ENCODE peak calls at places on chromosomes 1 and 21, in nine cellular contexts. One of them, this sample, is unnamed.

GRCh38 chr1:15196069-15196468 is 42.5 kb downstream of the TMEM51 start:
- DNase-seq in RWPE2: no peak
- DNase-seq in H1: no peak
- DNase-seq in heart left ventricle: no peak
- DNase-seq in adrenal gland: no peak
- DNase-seq in HCT116: no peak
- DNase-seq in psoas muscle: peak
- DNase-seq in transverse colon: no peak
- DNase-seq in IMR-90: no peak
- DNase-seq in this sample: no peak

GRCh38 chr1:203287109-203287893 is 18.0 kb upstream of the BTG2 start:
- DNase-seq in RWPE2: no peak
- DNase-seq in H1: no peak
- DNase-seq in heart left ventricle: peak
- DNase-seq in adrenal gland: peak
- DNase-seq in HCT116: no peak
- DNase-seq in psoas muscle: peak
- DNase-seq in transverse colon: peak
- DNase-seq in IMR-90: no peak
- DNase-seq in this sample: peak

GRCh38 chr1:109151146-109151545 is 37.2 kb downstream of the ELAPOR1 start:
- DNase-seq in RWPE2: no peak
- DNase-seq in H1: peak
- DNase-seq in heart left ventricle: peak
- DNase-seq in adrenal gland: peak
- DNase-seq in HCT116: peak
- DNase-seq in psoas muscle: no peak
- DNase-seq in transverse colon: peak
- DNase-seq in IMR-90: peak
- DNase-seq in this sample: no peak

GRCh38 chr21:44871576-44872265 is 1.8 kb downstream of the PTTG1IP start:
- DNase-seq in RWPE2: peak
- DNase-seq in H1: no peak
- DNase-seq in heart left ventricle: peak
- DNase-seq in adrenal gland: peak
- DNase-seq in HCT116: no peak
- DNase-seq in psoas muscle: peak
- DNase-seq in transverse colon: peak
- DNase-seq in IMR-90: peak
- DNase-seq in this sample: no peak

GRCh38 chr1:29753771-29754607 is 517.7 kb downstream of the PTPRU start:
- DNase-seq in RWPE2: no peak
- DNase-seq in H1: peak
- DNase-seq in heart left ventricle: no peak
- DNase-seq in adrenal gland: no peak
- DNase-seq in HCT116: no peak
- DNase-seq in psoas muscle: no peak
- DNase-seq in transverse colon: no peak
- DNase-seq in IMR-90: no peak
- DNase-seq in this sample: no peak

GRCh38 chr1:152745289-152745704 is 12.5 kb upstream of the KPRP start:
- DNase-seq in RWPE2: no peak
- DNase-seq in H1: no peak
- DNase-seq in heart left ventricle: no peak
- DNase-seq in adrenal gland: no peak
- DNase-seq in HCT116: peak
- DNase-seq in psoas muscle: no peak
- DNase-seq in transverse colon: no peak
- DNase-seq in IMR-90: peak
- DNase-seq in this sample: no peak

GRCh38 chr1:215475719-215476525 is 91.2 kb upstream of the KCTD3 start:
- DNase-seq in RWPE2: no peak
- DNase-seq in H1: no peak
- DNase-seq in heart left ventricle: no peak
- DNase-seq in adrenal gland: no peak
- DNase-seq in HCT116: no peak
- DNase-seq in psoas muscle: no peak
- DNase-seq in transverse colon: no peak
- DNase-seq in IMR-90: peak
- DNase-seq in this sample: no peak

GRCh38 chr1:164423136-164423535 is 135.8 kb upstream of the PBX1 start:
- DNase-seq in RWPE2: no peak
- DNase-seq in H1: no peak
- DNase-seq in heart left ventricle: no peak
- DNase-seq in adrenal gland: no peak
- DNase-seq in HCT116: no peak
- DNase-seq in psoas muscle: no peak
- DNase-seq in transverse colon: no peak
- DNase-seq in IMR-90: no peak
- DNase-seq in this sample: no peak

GRCh38 chr1:116224111-116224510 is 112.9 kb downstream of the MAB21L3 start:
- DNase-seq in RWPE2: no peak
- DNase-seq in H1: no peak
- DNase-seq in heart left ventricle: no peak
- DNase-seq in adrenal gland: no peak
- DNase-seq in HCT116: no peak
- DNase-seq in psoas muscle: no peak
- DNase-seq in transverse colon: no peak
- DNase-seq in IMR-90: no peak
- DNase-seq in this sample: no peak

GRCh38 chr1:232463226-232463625 is 166.7 kb downstream of the SIPA1L2 start:
- DNase-seq in RWPE2: no peak
- DNase-seq in H1: no peak
- DNase-seq in heart left ventricle: no peak
- DNase-seq in adrenal gland: no peak
- DNase-seq in HCT116: no peak
- DNase-seq in psoas muscle: no peak
- DNase-seq in transverse colon: no peak
- DNase-seq in IMR-90: peak
- DNase-seq in this sample: no peak

GRCh38 chr1:41381691-41382530 is 20.7 kb downstream of the FOXO6 start:
- DNase-seq in RWPE2: no peak
- DNase-seq in H1: no peak
- DNase-seq in heart left ventricle: no peak
- DNase-seq in adrenal gland: no peak
- DNase-seq in HCT116: peak
- DNase-seq in psoas muscle: peak
- DNase-seq in transverse colon: peak
- DNase-seq in IMR-90: no peak
- DNase-seq in this sample: no peak

GRCh38 chr1:198725090-198725489 is 86.2 kb downstream of the PTPRC start:
- DNase-seq in RWPE2: no peak
- DNase-seq in H1: no peak
- DNase-seq in heart left ventricle: no peak
- DNase-seq in adrenal gland: no peak
- DNase-seq in HCT116: no peak
- DNase-seq in psoas muscle: no peak
- DNase-seq in transverse colon: no peak
- DNase-seq in IMR-90: peak
- DNase-seq in this sample: no peak

GRCh38 chr1:154972517-154973343 is 1.8 kb upstream of the CKS1B start:
- DNase-seq in RWPE2: peak
- DNase-seq in H1: peak
- DNase-seq in heart left ventricle: peak
- DNase-seq in adrenal gland: peak
- DNase-seq in HCT116: peak
- DNase-seq in psoas muscle: peak
- DNase-seq in transverse colon: peak
- DNase-seq in IMR-90: peak
- DNase-seq in this sample: no peak

GRCh38 chr21:28627261-28627660 is 365.4 kb downstream of the LTN1 start:
- DNase-seq in RWPE2: no peak
- DNase-seq in H1: no peak
- DNase-seq in heart left ventricle: no peak
- DNase-seq in adrenal gland: no peak
- DNase-seq in HCT116: no peak
- DNase-seq in psoas muscle: no peak
- DNase-seq in transverse colon: no peak
- DNase-seq in IMR-90: no peak
- DNase-seq in this sample: no peak

GRCh38 chr1:66176012-66176715 is 357.8 kb upstream of the SGIP1 start:
- DNase-seq in RWPE2: no peak
- DNase-seq in H1: no peak
- DNase-seq in heart left ventricle: no peak
- DNase-seq in adrenal gland: no peak
- DNase-seq in HCT116: no peak
- DNase-seq in psoas muscle: no peak
- DNase-seq in transverse colon: no peak
- DNase-seq in IMR-90: peak
- DNase-seq in this sample: no peak

DNA sequence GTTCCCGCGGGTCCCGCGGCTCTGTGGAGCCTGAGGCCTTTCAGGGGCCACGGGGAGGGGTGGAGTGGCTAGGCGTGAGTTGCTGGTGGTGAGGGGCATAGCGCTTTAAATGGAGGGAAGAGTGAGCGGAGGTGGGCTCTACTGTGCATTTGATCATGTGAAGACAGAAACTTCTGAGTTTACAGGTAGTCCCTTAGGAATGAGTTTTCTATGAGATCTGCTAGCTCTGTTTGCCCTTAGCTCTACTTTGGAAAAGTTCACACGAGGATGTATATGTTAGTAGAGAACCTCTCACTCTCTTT is 593 bp downstream of the ST6GALNAC3 start:
- DNase-seq in RWPE2: no peak
- DNase-seq in H1: no peak
- DNase-seq in heart left ventricle: no peak
- DNase-seq in adrenal gland: no peak
- DNase-seq in HCT116: no peak
- DNase-seq in psoas muscle: no peak
- DNase-seq in transverse colon: no peak
- DNase-seq in IMR-90: no peak
- DNase-seq in this sample: no peak
- H3K27ac ChIP-seq in RWPE2: no peak
- H3K27ac ChIP-seq in H1: no peak
- H3K27ac ChIP-seq in heart left ventricle: peak
- H3K27ac ChIP-seq in adrenal gland: no peak
- H3K27ac ChIP-seq in HCT116: no peak
- H3K27ac ChIP-seq in psoas muscle: peak
- H3K27ac ChIP-seq in transverse colon: peak
- H3K27ac ChIP-seq in IMR-90: no peak
- H3K27ac ChIP-seq in this sample: peak

GRCh38 chr1:30757976-30758688 is 558 bp upstream of the LAPTM5 start:
- DNase-seq in RWPE2: no peak
- DNase-seq in H1: no peak
- DNase-seq in heart left ventricle: no peak
- DNase-seq in adrenal gland: no peak
- DNase-seq in HCT116: no peak
- DNase-seq in psoas muscle: no peak
- DNase-seq in transverse colon: no peak
- DNase-seq in IMR-90: no peak
- DNase-seq in this sample: no peak
- H3K4me3 ChIP-seq in RWPE2: no peak
- H3K4me3 ChIP-seq in H1: no peak
- H3K4me3 ChIP-seq in heart left ventricle: no peak
- H3K4me3 ChIP-seq in adrenal gland: no peak
- H3K4me3 ChIP-seq in HCT116: no peak
- H3K4me3 ChIP-seq in psoas muscle: peak
- H3K4me3 ChIP-seq in transverse colon: peak
- H3K4me3 ChIP-seq in IMR-90: no peak
- H3K4me3 ChIP-seq in this sample: peak

GRCh38 chr1:40092811-40093617 is 4.0 kb downstream of the PPT1 start:
- DNase-seq in RWPE2: no peak
- DNase-seq in H1: no peak
- DNase-seq in heart left ventricle: no peak
- DNase-seq in adrenal gland: no peak
- DNase-seq in HCT116: no peak
- DNase-seq in psoas muscle: no peak
- DNase-seq in transverse colon: no peak
- DNase-seq in IMR-90: peak
- DNase-seq in this sample: no peak

GRCh38 chr1:40096646-40096976 is 441 bp downstream of the PPT1 start:
- DNase-seq in RWPE2: no peak
- DNase-seq in H1: no peak
- DNase-seq in heart left ventricle: no peak
- DNase-seq in adrenal gland: no peak
- DNase-seq in HCT116: no peak
- DNase-seq in psoas muscle: no peak
- DNase-seq in transverse colon: peak
- DNase-seq in IMR-90: no peak
- DNase-seq in this sample: no peak

GRCh38 chr1:40094481-40095110 is 2.5 kb downstream of the PPT1 start:
- DNase-seq in RWPE2: no peak
- DNase-seq in H1: no peak
- DNase-seq in heart left ventricle: no peak
- DNase-seq in adrenal gland: no peak
- DNase-seq in HCT116: no peak
- DNase-seq in psoas muscle: no peak
- DNase-seq in transverse colon: no peak
- DNase-seq in IMR-90: no peak
- DNase-seq in this sample: no peak

GRCh38 chr1:40092241-40092640 is 4.8 kb downstream of the PPT1 start:
- DNase-seq in RWPE2: no peak
- DNase-seq in H1: no peak
- DNase-seq in heart left ventricle: no peak
- DNase-seq in adrenal gland: no peak
- DNase-seq in HCT116: no peak
- DNase-seq in psoas muscle: no peak
- DNase-seq in transverse colon: no peak
- DNase-seq in IMR-90: no peak
- DNase-seq in this sample: no peak

DNA sequence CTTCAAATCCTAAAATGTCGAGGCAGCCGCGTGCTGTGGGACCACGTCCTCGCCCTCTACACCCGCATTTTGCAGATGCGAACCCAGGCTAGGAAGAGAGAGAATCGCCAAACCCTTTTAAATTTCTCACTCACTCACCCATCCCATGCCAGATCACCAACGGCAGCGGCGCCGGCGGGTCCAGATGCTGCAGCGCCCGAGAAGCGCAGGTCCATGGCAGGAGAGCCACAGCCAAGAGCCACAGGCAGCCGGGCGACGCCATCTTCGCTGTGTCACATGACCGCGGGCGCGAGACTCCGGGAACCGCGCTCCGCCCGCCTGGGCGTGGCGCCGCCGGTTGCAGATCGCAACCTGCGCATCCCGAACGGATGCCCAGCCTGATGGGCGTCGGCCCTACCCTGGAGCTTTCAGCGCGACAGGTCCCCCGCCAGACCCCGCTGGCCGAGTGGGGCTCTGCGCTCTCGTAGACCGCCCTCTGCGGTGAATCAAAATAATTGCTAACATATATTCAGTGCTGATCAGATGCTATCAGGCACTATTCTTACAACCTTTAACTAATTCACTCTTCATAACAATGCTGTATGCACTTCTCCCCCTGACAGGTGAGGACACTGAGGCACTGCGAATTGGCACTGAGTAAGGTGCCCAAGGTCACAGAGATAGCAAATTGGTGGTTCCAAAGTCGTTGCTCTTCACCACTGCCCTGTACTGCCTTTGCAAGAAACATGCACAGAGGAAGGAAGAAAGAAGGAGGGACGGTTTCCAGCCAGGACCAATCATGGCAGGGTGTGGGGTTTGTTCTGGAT is at the start of gene PPT1:
- DNase-seq in RWPE2: peak
- DNase-seq in H1: peak
- DNase-seq in heart left ventricle: peak
- DNase-seq in adrenal gland: peak
- DNase-seq in HCT116: peak
- DNase-seq in psoas muscle: peak
- DNase-seq in transverse colon: peak
- DNase-seq in IMR-90: peak
- DNase-seq in this sample: no peak
- TF ChIP-seq CTCF in RWPE2: peak
- TF ChIP-seq CTCF in H1: no peak
- TF ChIP-seq CTCF in heart left ventricle: peak
- TF ChIP-seq CTCF in adrenal gland: no peak
- TF ChIP-seq CTCF in HCT116: peak
- TF ChIP-seq CTCF in psoas muscle: no peak
- TF ChIP-seq CTCF in transverse colon: no peak
- TF ChIP-seq CTCF in IMR-90: peak
- TF ChIP-seq CTCF in this sample: no peak

GRCh38 chr1:34671887-34672286 is 83.0 kb upstream of the GJB5 start:
- DNase-seq in RWPE2: no peak
- DNase-seq in H1: no peak
- DNase-seq in heart left ventricle: no peak
- DNase-seq in adrenal gland: no peak
- DNase-seq in HCT116: no peak
- DNase-seq in psoas muscle: no peak
- DNase-seq in transverse colon: no peak
- DNase-seq in IMR-90: no peak
- DNase-seq in this sample: no peak
- H3K27ac ChIP-seq in RWPE2: no peak
- H3K27ac ChIP-seq in H1: no peak
- H3K27ac ChIP-seq in heart left ventricle: no peak
- H3K27ac ChIP-seq in adrenal gland: no peak
- H3K27ac ChIP-seq in HCT116: no peak
- H3K27ac ChIP-seq in psoas muscle: no peak
- H3K27ac ChIP-seq in transverse colon: no peak
- H3K27ac ChIP-seq in IMR-90: no peak
- H3K27ac ChIP-seq in this sample: no peak

This sample was measured in esophagus squamous epithelium.